ENCODE peak calls at places on chromosomes 7 and 10, in eight cellular contexts. C, I, O, S, N, V, R and G are unnamed samples.

GRCh38 chr7:151769189-151769821 is 107.6 kb downstream of the PRKAG2 start:
- DNase-seq in I (no peak), S (no peak), C (no peak), O (no peak), N (peak; percentile 68), R (no peak), V (no peak), G (no peak)

GRCh38 chr10:37488792-37489657 is 363.6 kb downstream of the ANKRD30A start:
- DNase-seq in S (peak; percentile 63), I (no peak), V (no peak), O (peak; percentile 61), C (peak; percentile 12), N (no peak), R (no peak), G (no peak)

GRCh38 chr10:71748671-71749191 is 24.6 kb downstream of the VSIR start:
- DNase-seq in C (no peak), I (no peak), S (no peak), O (peak; percentile 80), V (no peak), N (peak; percentile 82), R (peak; percentile 47), G (peak; percentile 56)

GRCh38 chr7:44247868-44248651 is 47.3 kb downstream of the YKT6 start:
- DNase-seq in S (no peak), R (no peak), N (no peak), I (no peak), V (no peak), O (no peak), C (no peak), G (no peak)

GRCh38 chr7:81680120-81680519 is 89.7 kb downstream of the HGF start:
- DNase-seq in N (no peak), C (no peak), I (no peak), V (no peak), R (no peak), O (no peak), S (no peak), G (no peak)

GRCh38 chr10:116084166-116084565 is 188.8 kb downstream of the GFRA1 start:
- DNase-seq in N (no peak), S (no peak), C (peak; percentile 22), V (no peak), I (no peak), R (no peak), O (peak; percentile 12), G (no peak)

GRCh38 chr7:81110673-81111072 is 191.8 kb upstream of the SEMA3C start:
- DNase-seq in I (no peak), V (no peak), S (no peak), N (no peak), R (no peak), O (peak; percentile 15), C (no peak), G (no peak)

GRCh38 chr10:126621836-126622235 is 48.7 kb downstream of the C10orf90 start:
- DNase-seq in I (no peak), N (no peak), R (no peak), O (no peak), V (no peak), C (no peak), S (no peak), G (no peak)

GRCh38 chr10:33071857-33072256 is 113.8 kb upstream of the ITGB1 start:
- DNase-seq in I (no peak), S (no peak), R (no peak), O (peak; percentile 36), V (no peak), C (no peak), N (no peak), G (no peak)

GRCh38 chr10:96122824-96123223 is 7.3 kb upstream of the ZNF518A start:
- DNase-seq in N (no peak), S (no peak), C (no peak), V (no peak), R (no peak), O (no peak), I (no peak), G (no peak)

GRCh38 chr10:116771101-116771705 is 28.8 kb upstream of the HSPA12A start:
- DNase-seq in S (no peak), O (peak; percentile 70), N (no peak), I (no peak), C (peak; percentile 42), V (no peak), R (no peak), G (no peak)

GRCh38 chr10:12708921-12709320 is 292.6 kb downstream of the CCDC3 start:
- DNase-seq in V (no peak), O (no peak), I (no peak), C (peak; percentile 64), S (no peak), R (peak; percentile 24), N (no peak), G (no peak)

GRCh38 chr10:63206997-63207952 is 74.1 kb downstream of the NRBF2 start:
- DNase-seq in N (no peak), V (no peak), S (peak; percentile 80), C (peak; percentile 87), R (peak; percentile 92), I (no peak), O (peak; percentile 27), G (no peak)

GRCh38 chr7:19747740-19748339 is 25.6 kb downstream of the TMEM196 start:
- DNase-seq in S (peak; percentile 76), O (peak; percentile 57), C (peak; percentile 59), I (peak; percentile 10), N (no peak), V (peak; percentile 30), R (peak; percentile 54), G (no peak)